ENCODE peak calls at places on chromosomes 13 and 19, in five cellular contexts. Y is T-helper 17 cell; C is osteoblast; J is stimulated activated naive B cell treated with anti-CD40 and anti-IgM and Interleukin-4, amounts not matched to agents 10 μg/mL and 1 μg/mL and 100 μg/mL, for 72 hours; X is HFF-Myc. I is an unnamed sample.

GRCh38 chr19:28715157-28715556 is 497.8 kb downstream of the UQCRFS1 start:
- DNase-seq in C (no peak), J (no peak), Y (no peak), X (no peak), I (no peak)

GRCh38 chr13:75263741-75264407 is 218.1 kb downstream of the TBC1D4 start:
- DNase-seq in J (no peak), C (peak), Y (no peak), X (peak), I (no peak)

GRCh38 chr13:110108348-110109139 is 198.4 kb downstream of the COL4A1 start:
- DNase-seq in Y (no peak), J (no peak), X (peak), C (peak), I (peak)

GRCh38 chr13:31970237-31970930 is 61.2 kb upstream of the FRY start:
- DNase-seq in X (no peak), Y (no peak), C (no peak), J (no peak), I (no peak)

GRCh38 chr19:18948075-18948975 is 7.3 kb upstream of the HOMER3 start:
- DNase-seq in J (no peak), C (peak), X (no peak), Y (no peak), I (no peak)

GRCh38 chr13:101210774-101211173 is 205.5 kb downstream of the NALCN start:
- DNase-seq in Y (no peak), J (no peak), C (no peak), X (no peak), I (no peak)

GRCh38 chr19:45217957-45218334 is 27.3 kb downstream of the EXOC3L2 start:
- DNase-seq in C (no peak), Y (no peak), J (no peak), X (no peak), I (no peak)

GRCh38 chr19:18223860-18224524 is 2.2 kb downstream of the PDE4C start:
- DNase-seq in X (no peak), J (peak), Y (no peak), C (peak), I (peak)

GRCh38 chr13:20492641-20493040 is 33.0 kb downstream of the CRYL1 start:
- DNase-seq in J (peak), Y (peak), C (no peak), X (no peak), I (peak)

GRCh38 chr13:108948269-108948671 is 318.9 kb downstream of the MYO16 start:
- DNase-seq in J (no peak), C (no peak), Y (no peak), X (peak), I (no peak)

GRCh38 chr19:50921391-50922315 is 10.5 kb upstream of the KLK4 start:
- DNase-seq in J (no peak), X (no peak), Y (no peak), C (no peak), I (no peak)